ENCODE peak calls at places on chromosomes 13 and 19, in six cellular contexts. One of them, this sample, is unnamed.

GRCh38 chr13:76029088-76029487 is 393.0 kb downstream of the LMO7 start:
- DNase-seq in trophoblast cell: no peak
- DNase-seq in IMR-90: no peak
- DNase-seq in H9: no peak
- DNase-seq in H1: no peak
- DNase-seq in neuronal stem cell: no peak
- DNase-seq in this sample: no peak

GRCh38 chr13:50275392-50276063 is 260.3 kb downstream of the KCNRG start:
- DNase-seq in neuronal stem cell: no peak
- DNase-seq in trophoblast cell: no peak
- DNase-seq in IMR-90: no peak
- DNase-seq in H1: no peak
- DNase-seq in H9: no peak
- DNase-seq in this sample: no peak

GRCh38 chr19:5083547-5083965 is 114.6 kb downstream of the KDM4B start:
- DNase-seq in H1: no peak
- DNase-seq in neuronal stem cell: no peak
- DNase-seq in H9: no peak
- DNase-seq in IMR-90: no peak
- DNase-seq in trophoblast cell: no peak
- DNase-seq in this sample: peak; percentile 34

GRCh38 chr19:41431426-41432386 is 4.5 kb upstream of the B3GNT8 start:
- DNase-seq in IMR-90: peak; percentile 31
- DNase-seq in H9: no peak
- DNase-seq in neuronal stem cell: no peak
- DNase-seq in H1: no peak
- DNase-seq in trophoblast cell: peak; percentile 14
- DNase-seq in this sample: peak; percentile 44

GRCh38 chr19:55345818-55346724 is 6.4 kb downstream of the KMT5C start:
- DNase-seq in H1: no peak
- DNase-seq in IMR-90: no peak
- DNase-seq in trophoblast cell: no peak
- DNase-seq in H9: no peak
- DNase-seq in neuronal stem cell: no peak
- DNase-seq in this sample: no peak

GRCh38 chr13:74372511-74372910 is 238.3 kb upstream of the KLF12 start:
- DNase-seq in H1: no peak
- DNase-seq in neuronal stem cell: no peak
- DNase-seq in trophoblast cell: no peak
- DNase-seq in H9: no peak
- DNase-seq in IMR-90: no peak
- DNase-seq in this sample: no peak

GRCh38 chr13:78596701-78597550 is 6.4 kb downstream of the POU4F1 start:
- DNase-seq in H1: peak; percentile 68
- DNase-seq in H9: peak; percentile 65
- DNase-seq in neuronal stem cell: peak; percentile 33
- DNase-seq in IMR-90: no peak
- DNase-seq in trophoblast cell: no peak
- DNase-seq in this sample: no peak

GRCh38 chr19:42124386-42124901 is 7.8 kb downstream of the POU2F2 start:
- DNase-seq in H1: no peak
- DNase-seq in trophoblast cell: no peak
- DNase-seq in neuronal stem cell: no peak
- DNase-seq in H9: no peak
- DNase-seq in IMR-90: no peak
- DNase-seq in this sample: no peak

GRCh38 chr13:74129500-74130144 is 4.6 kb downstream of the KLF12 start:
- DNase-seq in H1: no peak
- DNase-seq in H9: no peak
- DNase-seq in IMR-90: no peak
- DNase-seq in neuronal stem cell: no peak
- DNase-seq in trophoblast cell: no peak
- DNase-seq in this sample: no peak

GRCh38 chr19:56356944-56357343 is 36.4 kb downstream of the ZNF582 start:
- DNase-seq in H9: no peak
- DNase-seq in IMR-90: no peak
- DNase-seq in trophoblast cell: no peak
- DNase-seq in H1: no peak
- DNase-seq in neuronal stem cell: no peak
- DNase-seq in this sample: no peak

GRCh38 chr13:42864952-42865634 is 83.7 kb downstream of the FAM216B start:
- DNase-seq in H9: no peak
- DNase-seq in H1: no peak
- DNase-seq in IMR-90: no peak
- DNase-seq in neuronal stem cell: no peak
- DNase-seq in trophoblast cell: no peak
- DNase-seq in this sample: peak; percentile 3
- H3K23ac ChIP-seq in H9: no peak overlapping the region
- H3K23ac ChIP-seq in H1: no peak overlapping the region
- H3K23ac ChIP-seq in IMR-90: no peak overlapping the region
- H3K23ac ChIP-seq in neuronal stem cell: no peak overlapping the region
- H3K23ac ChIP-seq in trophoblast cell: no peak overlapping the region
- H3K23ac ChIP-seq in this sample: no peak overlapping the region

DNA sequence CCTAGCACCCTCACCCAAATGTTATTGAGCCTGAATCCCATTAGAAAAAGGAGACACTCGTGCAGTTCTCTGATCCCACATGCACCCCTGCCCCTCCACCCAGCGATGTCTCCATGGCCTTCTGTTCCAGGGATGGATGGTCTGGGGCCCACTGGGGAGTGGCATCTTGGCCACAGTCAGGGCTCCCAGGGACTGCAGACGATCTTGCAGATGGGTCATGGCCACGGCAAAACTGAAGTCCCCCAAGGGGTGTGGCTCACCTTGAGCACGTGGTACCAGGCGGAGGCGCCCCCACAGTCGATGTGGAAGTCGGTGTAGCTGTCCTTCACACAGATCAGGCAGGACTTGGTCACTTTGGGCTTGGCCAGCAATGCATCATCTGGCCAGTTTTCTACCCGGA is 130.7 kb downstream of the TUBA3C start:
- DNase-seq in H1: no peak
- DNase-seq in trophoblast cell: no peak
- DNase-seq in IMR-90: no peak
- DNase-seq in neuronal stem cell: no peak
- DNase-seq in H9: no peak
- DNase-seq in this sample: no peak
- H3K9me3 ChIP-seq in H1: peaks cover 93% of the 10 kb centered on the region
- H3K9me3 ChIP-seq in trophoblast cell: peaks cover 68% of the 10 kb centered on the region
- H3K9me3 ChIP-seq in IMR-90: peaks cover 51% of the 10 kb centered on the region
- H3K9me3 ChIP-seq in neuronal stem cell: no peaks in the 10 kb centered on the region
- H3K9me3 ChIP-seq in H9: peaks cover 95% of the 10 kb centered on the region
- H3K9me3 ChIP-seq in this sample: peaks cover 9% of the 10 kb centered on the region

GRCh38 chr19:53771133-53771532 is 53.0 kb downstream of the NLRP12 start:
- DNase-seq in H1: no peak
- DNase-seq in H9: peak; percentile 49
- DNase-seq in IMR-90: no peak
- DNase-seq in neuronal stem cell: no peak
- DNase-seq in trophoblast cell: peak; percentile 97
- DNase-seq in this sample: no peak

GRCh38 chr19:53774011-53774410 is 50.1 kb downstream of the NLRP12 start:
- DNase-seq in IMR-90: no peak
- DNase-seq in H9: no peak
- DNase-seq in H1: no peak
- DNase-seq in neuronal stem cell: no peak
- DNase-seq in trophoblast cell: peak; percentile 45
- DNase-seq in this sample: no peak

GRCh38 chr19:53772943-53773342 is 51.2 kb downstream of the NLRP12 start:
- DNase-seq in trophoblast cell: peak; percentile 83
- DNase-seq in H1: peak; percentile 78
- DNase-seq in IMR-90: peak; percentile 47
- DNase-seq in neuronal stem cell: peak; percentile 61
- DNase-seq in H9: peak; percentile 75
- DNase-seq in this sample: peak; percentile 42

GRCh38 chr19:53768401-53768800 is 55.7 kb downstream of the NLRP12 start:
- DNase-seq in trophoblast cell: no peak
- DNase-seq in H9: no peak
- DNase-seq in IMR-90: no peak
- DNase-seq in H1: no peak
- DNase-seq in neuronal stem cell: no peak
- DNase-seq in this sample: no peak
- H3K23ac ChIP-seq in trophoblast cell: no peak overlapping the region
- H3K23ac ChIP-seq in H9: no peak overlapping the region
- H3K23ac ChIP-seq in IMR-90: no peak overlapping the region
- H3K23ac ChIP-seq in H1: no peak overlapping the region
- H3K23ac ChIP-seq in neuronal stem cell: no peak overlapping the region
- H3K23ac ChIP-seq in this sample: no peak overlapping the region

GRCh38 chr19:14718522-14719113 is 28.8 kb downstream of the ZNF333 start:
- DNase-seq in IMR-90: no peak
- DNase-seq in neuronal stem cell: no peak
- DNase-seq in H1: no peak
- DNase-seq in H9: no peak
- DNase-seq in trophoblast cell: no peak
- DNase-seq in this sample: peak; percentile 1
- H3K9me3 ChIP-seq in IMR-90: peaks cover 72% of the 10 kb centered on the region
- H3K9me3 ChIP-seq in neuronal stem cell: peaks cover 92% of the 10 kb centered on the region
- H3K9me3 ChIP-seq in H1: peaks cover 77% of the 10 kb centered on the region
- H3K9me3 ChIP-seq in H9: peaks cover 52% of the 10 kb centered on the region
- H3K9me3 ChIP-seq in trophoblast cell: peaks cover 38% of the 10 kb centered on the region
- H3K9me3 ChIP-seq in this sample: peaks cover 98% of the 10 kb centered on the region

GRCh38 chr19:43620061-43621001 is 902 bp upstream of the ZNF428 start:
- DNase-seq in H9: no peak
- DNase-seq in trophoblast cell: no peak
- DNase-seq in neuronal stem cell: no peak
- DNase-seq in IMR-90: no peak
- DNase-seq in H1: no peak
- DNase-seq in this sample: no peak

GRCh38 chr19:43616954-43617353 is 2.5 kb downstream of the ZNF428 start:
- DNase-seq in H1: no peak
- DNase-seq in H9: no peak
- DNase-seq in IMR-90: no peak
- DNase-seq in neuronal stem cell: no peak
- DNase-seq in trophoblast cell: no peak
- DNase-seq in this sample: no peak

GRCh38 chr19:43618921-43619261 is 538 bp downstream of the ZNF428 start:
- DNase-seq in trophoblast cell: no peak
- DNase-seq in H1: no peak
- DNase-seq in H9: no peak
- DNase-seq in IMR-90: peak; percentile 8
- DNase-seq in neuronal stem cell: no peak
- DNase-seq in this sample: no peak

GRCh38 chr19:43622070-43622469 is 2.6 kb upstream of the ZNF428 start:
- DNase-seq in neuronal stem cell: no peak
- DNase-seq in trophoblast cell: no peak
- DNase-seq in H9: no peak
- DNase-seq in H1: no peak
- DNase-seq in IMR-90: no peak
- DNase-seq in this sample: no peak

GRCh38 chr19:43619262-43620060 is at the start of gene ZNF428:
- DNase-seq in neuronal stem cell: peak; percentile 96
- DNase-seq in H9: peak; percentile 95
- DNase-seq in trophoblast cell: peak; percentile 80
- DNase-seq in H1: peak; percentile 89
- DNase-seq in IMR-90: peak; percentile 88
- DNase-seq in this sample: peak; percentile 93
- H3K23ac ChIP-seq in neuronal stem cell: peak within 1 kb of the TSS; percentile 99
- H3K23ac ChIP-seq in H9: no peak within 1 kb of the TSS
- H3K23ac ChIP-seq in trophoblast cell: no peak within 1 kb of the TSS
- H3K23ac ChIP-seq in H1: no peak within 1 kb of the TSS
- H3K23ac ChIP-seq in IMR-90: peak within 1 kb of the TSS; percentile 65
- H3K23ac ChIP-seq in this sample: peak within 1 kb of the TSS; percentile 90

DNA sequence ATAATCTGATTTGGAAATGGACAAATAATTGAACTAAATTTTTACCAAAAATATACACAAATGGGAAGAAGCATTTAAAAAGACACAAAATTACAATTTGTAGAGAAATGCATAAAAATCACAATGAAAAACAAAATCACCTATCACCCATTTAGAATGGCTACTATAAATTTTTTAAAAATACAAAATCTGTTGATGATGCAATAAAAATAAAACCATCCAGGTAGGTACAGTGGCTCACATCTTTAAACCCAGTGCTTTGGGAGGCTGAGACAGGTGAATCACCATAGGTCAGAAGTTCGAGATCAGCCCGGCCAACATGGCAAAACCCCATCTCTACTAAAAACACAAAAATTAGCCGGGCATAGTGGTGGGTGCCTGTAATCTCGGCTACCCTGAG is 23.5 kb downstream of the ZNF43 start:
- DNase-seq in H1: no peak
- DNase-seq in neuronal stem cell: no peak
- DNase-seq in H9: no peak
- DNase-seq in IMR-90: no peak
- DNase-seq in trophoblast cell: no peak
- DNase-seq in this sample: no peak
- H3K9me3 ChIP-seq in H1: peaks cover 63% of the 10 kb centered on the region
- H3K9me3 ChIP-seq in neuronal stem cell: peaks cover 100% of the 10 kb centered on the region
- H3K9me3 ChIP-seq in H9: peaks cover 68% of the 10 kb centered on the region
- H3K9me3 ChIP-seq in IMR-90: peaks cover 69% of the 10 kb centered on the region
- H3K9me3 ChIP-seq in trophoblast cell: peaks cover 13% of the 10 kb centered on the region
- H3K9me3 ChIP-seq in this sample: peaks cover 99% of the 10 kb centered on the region

DNA sequence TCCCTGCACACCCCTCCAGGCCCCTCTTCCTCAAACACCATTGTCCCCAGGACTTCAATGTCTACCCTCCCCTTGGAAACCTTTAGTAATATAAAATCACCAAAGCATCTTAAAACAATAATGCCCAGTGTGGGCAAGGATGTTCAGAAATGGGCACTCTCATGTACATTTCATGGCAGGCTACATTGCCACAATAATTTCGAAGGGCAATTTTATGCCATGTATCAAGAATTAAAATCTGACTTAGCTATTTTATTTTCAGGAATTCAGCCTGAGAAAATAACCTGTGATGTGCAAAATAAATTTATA is 35.8 kb upstream of the IGSF23 start:
- DNase-seq in IMR-90: no peak
- DNase-seq in H1: no peak
- DNase-seq in H9: no peak
- DNase-seq in trophoblast cell: no peak
- DNase-seq in neuronal stem cell: no peak
- DNase-seq in this sample: no peak
- H3K23ac ChIP-seq in IMR-90: no peak overlapping the region
- H3K23ac ChIP-seq in H1: no peak overlapping the region
- H3K23ac ChIP-seq in H9: no peak overlapping the region
- H3K23ac ChIP-seq in trophoblast cell: no peak overlapping the region
- H3K23ac ChIP-seq in neuronal stem cell: no peak overlapping the region
- H3K23ac ChIP-seq in this sample: no peak overlapping the region

This sample was measured in mesenchymal stem cell.